ENCODE peak calls at places on chromosomes 3 and 15, in five cellular contexts. G is glutamatergic neuron, R is A549, M is neural crest cell, Z is RWPE1. J is an unnamed sample.

GRCh38 chr3:10164546-10165393 is at the start of gene IRAK2:
- DNase-seq in G (peak; percentile 81), R (peak; percentile 67), M (peak; percentile 52), Z (peak; percentile 69), J (peak; percentile 4)

GRCh38 chr15:84685304-84685703 is 27.3 kb upstream of the NMB start:
- DNase-seq in G (peak; percentile 47), R (peak; percentile 82), M (no peak), Z (peak; percentile 45), J (no peak)

GRCh38 chr15:25060472-25060803 is 105.7 kb downstream of the SNRPN start:
- DNase-seq in G (no peak), R (no peak), M (no peak), Z (no peak), J (no peak)

GRCh38 chr15:31367021-31367729 is 40.5 kb downstream of the KLF13 start:
- DNase-seq in G (no peak), R (no peak), M (no peak), Z (no peak), J (no peak)

GRCh38 chr15:41823502-41823901 is 4.4 kb upstream of the JMJD7 start:
- DNase-seq in G (no peak), R (no peak), M (no peak), Z (no peak), J (no peak)

GRCh38 chr15:57582080-57582479 is 9.6 kb upstream of the MYZAP start:
- DNase-seq in G (no peak), R (no peak), M (no peak), Z (no peak), J (no peak)

GRCh38 chr3:159416854-159417253 is 571.8 kb upstream of the IL12A start:
- DNase-seq in G (no peak), R (no peak), M (no peak), Z (no peak), J (no peak)

GRCh38 chr15:38263996-38264395 is 11.4 kb downstream of the SPRED1 start:
- DNase-seq in G (no peak), R (no peak), M (no peak), Z (no peak), J (no peak)

GRCh38 chr3:33115024-33115768 is 1.4 kb downstream of the CRTAP start:
- DNase-seq in G (no peak), R (peak; percentile 71), M (no peak), Z (peak; percentile 37), J (no peak)

GRCh38 chr3:100269410-100270217 is 8.8 kb downstream of the TBC1D23 start:
- DNase-seq in G (no peak), R (no peak), M (no peak), Z (peak; percentile 93), J (no peak)

GRCh38 chr3:9976736-9977709 is 9.6 kb downstream of the EMC3 start:
- DNase-seq in G (no peak), R (peak; percentile 93), M (no peak), Z (peak; percentile 79), J (peak; percentile 94)

GRCh38 chr3:195900426-195901355 is 7.7 kb downstream of the TNK2 start:
- DNase-seq in G (no peak), R (no peak), M (no peak), Z (no peak), J (no peak)

GRCh38 chr15:74374648-74375302 is 7.3 kb upstream of the CYP11A1 start:
- DNase-seq in G (no peak), R (no peak), M (no peak), Z (no peak), J (no peak)

GRCh38 chr15:40594429-40594836 is 384 bp downstream of the KNL1 start:
- DNase-seq in G (peak; percentile 74), R (peak; percentile 58), M (peak; percentile 61), Z (peak; percentile 73), J (no peak)

GRCh38 chr3:85939026-85939616 is 980.3 kb downstream of the CADM2 start:
- DNase-seq in G (no peak), R (peak; percentile 5), M (no peak), Z (no peak), J (no peak)

GRCh38 chr15:100348578-100348977 is 6.8 kb upstream of the ADAMTS17 start:
- DNase-seq in G (no peak), R (no peak), M (no peak), Z (peak; percentile 68), J (no peak)

GRCh38 chr3:184554470-184554869 is 7.1 kb upstream of the EPHB3 start:
- DNase-seq in G (no peak), R (no peak), M (no peak), Z (no peak), J (no peak)

GRCh38 chr15:66567897-66568296 is 2.1 kb upstream of the LCTL start:
- DNase-seq in G (no peak), R (no peak), M (no peak), Z (no peak), J (no peak)

GRCh38 chr3:48018841-48019240 is 2.6 kb upstream of the MAP4 start:
- DNase-seq in G (no peak), R (peak; percentile 58), M (no peak), Z (no peak), J (no peak)

GRCh38 chr15:76330281-76330680 is 6.3 kb upstream of the ISL2 start:
- DNase-seq in G (peak; percentile 50), R (peak; percentile 81), M (peak; percentile 30), Z (peak; percentile 60), J (no peak)

GRCh38 chr3:100278910-100279309 is 18.1 kb downstream of the TBC1D23 start:
- DNase-seq in G (no peak), R (no peak), M (no peak), Z (no peak), J (no peak)

GRCh38 chr15:75107905-75108838 is 84.8 kb downstream of the PPCDC start:
- DNase-seq in G (no peak), R (peak; percentile 75), M (no peak), Z (peak; percentile 80), J (no peak)

GRCh38 chr15:43776101-43776717 is 557 bp downstream of the ELL3 start:
- DNase-seq in G (peak; percentile 40), R (no peak), M (peak; percentile 25), Z (no peak), J (no peak)

GRCh38 chr3:141796436-141797166 is 33.4 kb downstream of the GRK7 start:
- DNase-seq in G (no peak), R (no peak), M (no peak), Z (no peak), J (no peak)

GRCh38 chr3:106428565-106428994 is 559.8 kb upstream of the CBLB start:
- DNase-seq in G (no peak), R (peak; percentile 79), M (no peak), Z (peak; percentile 79), J (no peak)

GRCh38 chr3:25424238-25425013 is 3.6 kb upstream of the RARB start:
- DNase-seq in G (no peak), R (peak; percentile 91), M (no peak), Z (peak; percentile 65), J (no peak)

GRCh38 chr15:44775923-44776322 is 39.6 kb downstream of the TRIM69 start:
- DNase-seq in G (peak; percentile 42), R (no peak), M (no peak), Z (peak; percentile 18), J (peak; percentile 27)

GRCh38 chr15:30791239-30791638 is 112.5 kb upstream of the FAN1 start:
- DNase-seq in G (no peak), R (peak; percentile 41), M (no peak), Z (peak; percentile 1), J (no peak)

GRCh38 chr3:67979342-67979741 is 324.9 kb upstream of the SUCLG2 start:
- DNase-seq in G (no peak), R (no peak), M (no peak), Z (no peak), J (no peak)

GRCh38 chr15:75705854-75706681 is 6.6 kb downstream of the CSPG4 start:
- DNase-seq in G (no peak), R (peak; percentile 40), M (no peak), Z (no peak), J (no peak)

GRCh38 chr3:95522449-95522848 is 1291.9 kb upstream of the EPHA6 start:
- DNase-seq in G (no peak), R (no peak), M (no peak), Z (no peak), J (no peak)

DNA sequence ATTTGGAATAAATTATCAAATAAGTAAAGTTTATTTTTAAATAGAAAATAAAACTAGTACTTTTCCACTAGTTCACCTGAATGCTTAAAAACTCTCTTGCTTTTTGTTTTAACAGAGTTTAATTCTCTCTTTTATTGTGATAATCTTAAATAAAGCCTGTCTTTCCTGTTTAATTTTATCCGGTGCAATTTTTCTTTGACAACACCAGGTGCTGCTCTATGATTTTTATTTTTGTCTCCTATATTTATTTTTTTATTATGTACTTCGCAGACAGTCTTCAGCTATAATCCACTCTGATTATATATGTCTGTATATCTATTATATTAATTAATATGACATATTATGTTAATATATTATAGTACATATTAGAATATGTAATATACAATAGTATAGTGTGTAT is 1293.0 kb upstream of the EPHA6 start:
- DNase-seq in G (no peak), R (no peak), M (no peak), Z (no peak), J (peak; percentile 13)
- TF ChIP-seq CTCF in G (no peak), R (no peak), M (peak; percentile 22), Z (no peak), J (peak; percentile 43)

DNA sequence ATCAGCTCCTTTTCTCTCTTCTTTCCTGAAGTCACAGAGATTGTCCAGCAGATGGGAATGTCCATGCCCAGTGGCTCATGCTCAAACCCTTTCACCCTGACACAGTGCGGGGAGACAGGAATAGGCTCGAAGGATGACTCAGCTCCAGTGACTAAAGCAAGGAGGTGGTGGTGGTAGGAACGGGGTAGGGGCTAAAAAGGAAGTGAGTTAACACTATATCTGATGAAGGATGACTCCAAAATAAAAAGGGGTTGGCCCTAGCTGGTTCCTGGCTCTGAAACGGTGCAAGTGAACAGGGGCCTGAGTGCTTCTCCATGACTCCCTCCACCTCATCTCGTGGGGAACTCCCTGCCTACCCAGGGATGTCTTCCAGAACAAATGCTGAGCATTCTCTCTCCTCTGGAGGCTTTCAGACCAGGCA is 167.4 kb upstream of the LPP start:
- DNase-seq in G (no peak), R (peak; percentile 70), M (no peak), Z (peak; percentile 80), J (no peak)
- TF ChIP-seq CTCF in G (no peak), R (no peak), M (no peak), Z (no peak), J (no peak)

GRCh38 chr3:154684021-154684420 is 254.0 kb upstream of the GPR149 start:
- DNase-seq in G (no peak), R (no peak), M (no peak), Z (no peak), J (no peak)

GRCh38 chr3:154678271-154678670 is 248.3 kb upstream of the GPR149 start:
- DNase-seq in G (no peak), R (no peak), M (no peak), Z (no peak), J (peak; percentile 22)
- TF ChIP-seq CTCF in G (no peak), R (no peak), M (no peak), Z (no peak), J (no peak)

GRCh38 chr15:89230277-89230676 is 8.9 kb upstream of the RLBP1 start:
- DNase-seq in G (no peak), R (no peak), M (no peak), Z (no peak), J (no peak)
- TF ChIP-seq CTCF in G (no peak), R (no peak), M (no peak), Z (no peak), J (no peak)

J was measured in LNCaP clone FGC.